ENCODE peak calls at places on chromosome 20, in six cellular contexts. U is lower lobe of right lung; W is lower leg skin; K is psoas muscle; P is stimulated activated CD4-positive, alpha-beta T cell treated with anti-CD3 and anti-CD28 coated beads, Interleukin-1b, Interleukin-23, amount 100 ng/mL, for 48 hours; C is B cell. H is an unnamed sample.

GRCh38 chr20:57835462-57836455 is 125.9 kb upstream of the PMEPA1 start:
- DNase-seq in U (no peak), K (no peak), W (no peak), P (no peak), C (no peak), H (no peak)

GRCh38 chr20:62984666-62985065 is 22.1 kb downstream of the BHLHE23 start:
- DNase-seq in K (no peak), U (no peak), C (no peak), W (no peak), P (no peak), H (no peak)

GRCh38 chr20:35311822-35312221 is 19.6 kb upstream of the FAM83C start:
- DNase-seq in C (no peak), K (no peak), U (no peak), P (no peak), W (no peak), H (no peak)

GRCh38 chr20:49318430-49319203 is 40.8 kb upstream of the ZNFX1 start:
- DNase-seq in C (no peak), K (no peak), W (no peak), U (peak; percentile 54), P (no peak), H (no peak)

GRCh38 chr20:24981750-24982149 is 10.8 kb downstream of the APMAP start:
- DNase-seq in W (no peak), P (no peak), U (peak; percentile 78), K (peak; percentile 39), C (no peak), H (no peak)

GRCh38 chr20:61500791-61501321 is 248.8 kb downstream of the CDH4 start:
- DNase-seq in W (no peak), U (no peak), C (no peak), K (no peak), P (no peak), H (no peak)

GRCh38 chr20:25256226-25256859 is 8.5 kb downstream of the PYGB start:
- DNase-seq in C (no peak), P (no peak), W (no peak), K (no peak), U (no peak), H (no peak)

GRCh38 chr20:31841928-31842327 is 3.5 kb downstream of the FOXS1 start:
- DNase-seq in C (no peak), W (no peak), P (no peak), K (no peak), U (no peak), H (no peak)

GRCh38 chr20:34970193-34971037 is 14.7 kb downstream of the MYH7B start:
- DNase-seq in C (no peak), U (no peak), W (no peak), P (no peak), K (no peak), H (no peak)

GRCh38 chr20:4151991-4152695 is 136.8 kb upstream of the RNF24 start:
- DNase-seq in U (peak; percentile 48), C (no peak), P (no peak), K (no peak), W (no peak), H (no peak)

GRCh38 chr20:44053046-44053445 is 133.9 kb downstream of the JPH2 start:
- DNase-seq in P (no peak), C (no peak), K (no peak), W (no peak), U (no peak), H (no peak)

GRCh38 chr20:59022754-59023153 is 3.5 kb downstream of the TUBB1 start:
- DNase-seq in C (no peak), W (no peak), P (no peak), K (no peak), U (no peak), H (no peak)

GRCh38 chr20:17343631-17344447 is 117.0 kb downstream of the PCSK2 start:
- DNase-seq in U (no peak), C (no peak), K (no peak), W (no peak), P (no peak), H (no peak)

GRCh38 chr20:37564388-37565133 is 36.9 kb upstream of the BLCAP start:
- DNase-seq in U (peak; percentile 56), C (no peak), P (peak; percentile 24), K (peak; percentile 37), W (no peak), H (peak; percentile 59)

GRCh38 chr20:50690979-50691584 is at the start of gene RIPOR3:
- DNase-seq in P (no peak), K (peak; percentile 37), C (no peak), U (no peak), W (peak; percentile 21), H (no peak)

GRCh38 chr20:63969851-63970713 is at the start of gene ZNF512B:
- DNase-seq in W (no peak), K (peak; percentile 72), U (no peak), C (peak; percentile 59), P (peak; percentile 49), H (peak; percentile 74)

GRCh38 chr20:9409981-9410380 is 104.4 kb upstream of the LAMP5 start:
- DNase-seq in K (no peak), C (no peak), P (no peak), U (no peak), W (no peak), H (no peak)

GRCh38 chr20:19973920-19974620 is 43.1 kb upstream of the NAA20 start:
- DNase-seq in P (no peak), K (peak; percentile 78), W (peak; percentile 85), U (peak; percentile 71), C (no peak), H (no peak)

GRCh38 chr20:41462372-41463161 is 95.9 kb upstream of the EMILIN3 start:
- DNase-seq in U (no peak), K (no peak), W (no peak), C (no peak), P (no peak), H (no peak)

GRCh38 chr20:112396-112795 is 24.9 kb downstream of the DEFB125 start:
- DNase-seq in U (no peak), P (no peak), C (no peak), W (no peak), K (no peak), H (no peak)

GRCh38 chr20:57169162-57169561 is 97.3 kb downstream of the BMP7 start:
- DNase-seq in W (no peak), C (no peak), P (no peak), K (no peak), U (no peak), H (no peak)

GRCh38 chr20:39076958-39077357 is 114.8 kb downstream of the DHX35 start:
- DNase-seq in P (no peak), W (no peak), K (no peak), C (no peak), U (no peak), H (no peak)

GRCh38 chr20:6566821-6567220 is 200.7 kb upstream of the BMP2 start:
- DNase-seq in K (no peak), W (no peak), P (no peak), C (no peak), U (no peak), H (no peak)

GRCh38 chr20:47620808-47621805 is 119.4 kb downstream of the NCOA3 start:
- DNase-seq in C (no peak), W (no peak), U (no peak), P (no peak), K (no peak), H (peak; percentile 21)

GRCh38 chr20:31607640-31608255 is 2.7 kb downstream of the ID1 start:
- DNase-seq in P (no peak), C (no peak), U (no peak), K (no peak), W (no peak), H (no peak)

GRCh38 chr20:53825282-53825681 is 231.6 kb upstream of the ZNF217 start:
- DNase-seq in C (no peak), U (no peak), K (no peak), P (no peak), W (no peak), H (no peak)